ENCODE peak calls at places on chromosomes 13 and 19, in four cellular contexts. R, X, N and W are unnamed samples.
A peak's percentile ranks its signal among the peaks of the same experiment; 100 is the strongest.

GRCh38 chr13:48783181-48783630 is 129.5 kb downstream of the CYSLTR2 start:
- DNase-seq in X (peak; percentile 43), R (no peak), N (peak; percentile 88), W (peak; percentile 96)

GRCh38 chr19:29774126-29774525 is 37.7 kb upstream of the CCNE1 start:
- DNase-seq in N (no peak), X (no peak), R (no peak), W (no peak)

GRCh38 chr19:48635263-48635965 is 1.8 kb downstream of the DBP start:
- DNase-seq in R (peak; percentile 73), X (peak; percentile 66), N (no peak), W (no peak)

GRCh38 chr19:12946092-12946845 is 607 bp downstream of the RAD23A start:
- DNase-seq in X (peak; percentile 81), R (peak; percentile 89), N (no peak), W (peak; percentile 52)

GRCh38 chr13:112348642-112349345 is 27.4 kb upstream of the SPACA7 start:
- DNase-seq in X (no peak), N (no peak), R (no peak), W (no peak)

GRCh38 chr19:48400018-48400742 is 6.7 kb downstream of the GRIN2D start:
- DNase-seq in X (no peak), N (no peak), R (peak; percentile 90), W (no peak)

GRCh38 chr13:25276748-25277147 is 10.5 kb downstream of the MTMR6 start:
- DNase-seq in X (peak; percentile 10), N (no peak), R (no peak), W (no peak)

GRCh38 chr13:59343993-59344780 is 819.5 kb downstream of the DIAPH3 start:
- DNase-seq in X (no peak), N (no peak), R (no peak), W (no peak)

GRCh38 chr13:110150384-110151091 is 156.4 kb downstream of the COL4A1 start:
- DNase-seq in X (no peak), N (no peak), R (no peak), W (no peak)

GRCh38 chr13:26494591-26494990 is 62.9 kb upstream of the WASF3 start:
- DNase-seq in N (no peak), R (no peak), X (no peak), W (no peak)

GRCh38 chr19:46970815-46971214 is 48.8 kb upstream of the NPAS1 start:
- DNase-seq in N (no peak), X (no peak), R (no peak), W (peak; percentile 84)

GRCh38 chr19:53991224-53992113 is at the start of gene CACNG6:
- DNase-seq in N (no peak), R (peak; percentile 69), X (no peak), W (no peak)

GRCh38 chr19:2867025-2867991 is at the start of gene ZNF556:
- DNase-seq in R (no peak), X (peak; percentile 62), N (no peak), W (no peak)

GRCh38 chr19:11291415-11291814 is 4.5 kb upstream of the TSPAN16 start:
- DNase-seq in N (no peak), X (no peak), R (no peak), W (no peak)

GRCh38 chr19:11284535-11284934 is 11.4 kb upstream of the TSPAN16 start:
- DNase-seq in X (no peak), N (no peak), R (no peak), W (no peak)

GRCh38 chr19:11281336-11282049 is 14.5 kb upstream of the TSPAN16 start:
- DNase-seq in R (no peak), N (no peak), X (no peak), W (no peak)

GRCh38 chr19:11288349-11288748 is 7.6 kb upstream of the TSPAN16 start:
- DNase-seq in N (no peak), R (no peak), X (peak; percentile 39), W (no peak)

GRCh38 chr19:11286312-11286974 is 9.5 kb upstream of the TSPAN16 start:
- DNase-seq in R (no peak), N (no peak), X (no peak), W (peak; percentile 11)
- TF ChIP-seq CTCF in R (no peak), N (peak; percentile 24), X (no peak), W (peak; percentile 17)

GRCh38 chr19:23260956-23261355 is 10.8 kb upstream of the ZNF724 start:
- DNase-seq in R (no peak), X (no peak), N (no peak), W (no peak)

GRCh38 chr19:23254141-23254910 is 4.1 kb upstream of the ZNF724 start:
- DNase-seq in X (no peak), N (no peak), R (no peak), W (no peak)

GRCh38 chr19:23259961-23260360 is 9.8 kb upstream of the ZNF724 start:
- DNase-seq in X (no peak), R (no peak), N (no peak), W (no peak)

GRCh38 chr19:23249911-23250649 is at the start of gene ZNF724:
- DNase-seq in N (peak; percentile 97), X (peak; percentile 98), R (peak; percentile 95), W (peak; percentile 91)

DNA sequence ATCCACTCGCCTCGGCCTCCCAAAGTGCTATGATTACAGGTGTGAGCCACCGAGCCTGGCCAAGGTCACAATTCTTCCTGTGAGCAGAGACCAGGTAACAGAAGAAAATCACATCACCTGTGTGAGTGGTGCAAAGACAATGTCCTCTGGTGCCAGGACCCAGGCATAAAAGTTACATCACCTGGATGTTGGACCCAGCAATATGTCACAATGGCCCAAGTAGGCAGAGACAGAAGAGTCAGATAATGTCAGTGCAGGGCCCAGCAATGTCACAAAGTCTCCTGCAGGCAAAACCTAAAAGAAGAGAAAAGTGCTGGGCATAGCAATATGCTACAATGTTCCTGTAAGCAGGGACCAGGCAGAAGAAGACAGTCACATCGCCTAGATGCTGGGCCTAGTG is 5.5 kb upstream of the ZNF724 start:
- DNase-seq in X (no peak), N (no peak), R (no peak), W (no peak)
- TF ChIP-seq CTCF in X (no peak), N (no peak), R (no peak), W (no peak)

DNA sequence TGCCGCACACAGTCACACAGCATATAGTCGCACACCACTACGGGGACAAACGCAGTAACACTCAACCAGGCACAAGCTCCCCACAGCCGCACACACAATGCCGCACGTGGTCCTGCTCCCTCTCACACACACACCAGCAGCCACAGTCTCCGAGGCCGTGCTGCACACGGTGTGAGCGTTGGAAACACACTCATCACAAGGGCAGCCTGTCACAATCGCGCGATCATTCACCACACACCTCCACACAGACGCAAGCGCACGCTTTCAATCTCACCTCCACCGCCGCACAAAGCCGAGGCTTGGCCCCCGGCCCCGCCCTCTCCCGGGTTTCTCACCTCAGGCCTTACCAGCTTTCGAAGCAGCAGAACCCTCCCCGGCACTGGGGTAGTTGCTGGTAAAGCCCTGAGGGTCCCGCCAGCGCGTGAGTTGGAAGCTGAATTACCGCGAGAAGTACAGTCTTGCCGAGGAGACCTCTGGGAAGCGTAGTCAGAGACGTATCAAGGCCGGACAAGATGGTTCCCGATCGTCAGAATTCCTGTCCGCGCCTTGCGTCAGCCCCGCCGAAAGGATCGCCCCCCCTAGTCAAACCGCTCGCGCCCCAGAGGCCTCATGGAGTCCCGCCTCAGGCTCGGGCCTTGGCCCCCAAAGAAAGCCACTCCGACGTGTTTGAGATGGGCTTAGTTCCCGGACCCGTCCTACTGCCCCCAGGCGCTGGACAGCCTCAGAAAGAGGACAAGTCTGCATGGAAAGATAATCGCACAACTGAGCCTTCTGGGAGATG is at the start of gene ZNF566:
- DNase-seq in R (peak; percentile 98), N (peak; percentile 97), X (peak; percentile 98), W (peak; percentile 91)
- TF ChIP-seq CTCF in R (no peak), N (no peak), X (no peak), W (peak; percentile 11)

DNA sequence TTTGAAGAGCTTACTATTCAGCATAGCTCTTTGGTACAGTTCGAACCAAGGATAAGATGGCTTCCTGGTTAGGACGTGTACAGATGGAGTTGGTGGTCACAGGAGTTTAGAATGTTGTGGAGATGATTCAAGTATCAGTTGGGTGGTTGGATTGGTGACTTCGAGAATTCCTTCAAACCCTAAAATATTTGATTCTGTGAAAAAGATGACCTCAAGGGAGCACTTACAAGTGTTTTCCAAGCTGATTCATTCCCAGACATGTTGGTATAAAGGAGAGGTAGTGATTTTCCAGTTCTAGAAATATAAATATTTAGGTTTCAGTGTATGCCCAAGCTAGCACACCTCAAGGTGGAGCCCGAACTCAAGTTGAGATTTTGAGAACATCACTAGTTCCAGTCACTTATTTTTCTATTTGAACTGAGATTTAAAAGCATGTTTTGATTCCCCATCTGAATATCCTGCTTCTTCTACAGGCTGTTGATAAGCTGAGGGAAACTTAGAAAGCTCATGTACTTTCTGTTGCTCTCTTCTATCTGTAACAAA is 306.1 kb downstream of the DCT start:
- DNase-seq in X (no peak), R (no peak), N (no peak), W (no peak)
- TF ChIP-seq CTCF in X (no peak), R (no peak), N (no peak), W (no peak)

GRCh38 chr13:99198630-99199029 is 2.0 kb upstream of the UBAC2 start:
- DNase-seq in X (peak; percentile 34), R (no peak), N (no peak), W (no peak)

GRCh38 chr13:99193152-99193551 is 7.5 kb upstream of the UBAC2 start:
- DNase-seq in R (no peak), X (no peak), N (no peak), W (no peak)

GRCh38 chr13:99199541-99200432 is 867 bp upstream of the UBAC2 start:
- DNase-seq in X (no peak), R (no peak), N (peak; percentile 92), W (no peak)

GRCh38 chr13:99197257-99197651 is 3.4 kb upstream of the UBAC2 start:
- DNase-seq in X (no peak), R (no peak), N (no peak), W (no peak)

DNA sequence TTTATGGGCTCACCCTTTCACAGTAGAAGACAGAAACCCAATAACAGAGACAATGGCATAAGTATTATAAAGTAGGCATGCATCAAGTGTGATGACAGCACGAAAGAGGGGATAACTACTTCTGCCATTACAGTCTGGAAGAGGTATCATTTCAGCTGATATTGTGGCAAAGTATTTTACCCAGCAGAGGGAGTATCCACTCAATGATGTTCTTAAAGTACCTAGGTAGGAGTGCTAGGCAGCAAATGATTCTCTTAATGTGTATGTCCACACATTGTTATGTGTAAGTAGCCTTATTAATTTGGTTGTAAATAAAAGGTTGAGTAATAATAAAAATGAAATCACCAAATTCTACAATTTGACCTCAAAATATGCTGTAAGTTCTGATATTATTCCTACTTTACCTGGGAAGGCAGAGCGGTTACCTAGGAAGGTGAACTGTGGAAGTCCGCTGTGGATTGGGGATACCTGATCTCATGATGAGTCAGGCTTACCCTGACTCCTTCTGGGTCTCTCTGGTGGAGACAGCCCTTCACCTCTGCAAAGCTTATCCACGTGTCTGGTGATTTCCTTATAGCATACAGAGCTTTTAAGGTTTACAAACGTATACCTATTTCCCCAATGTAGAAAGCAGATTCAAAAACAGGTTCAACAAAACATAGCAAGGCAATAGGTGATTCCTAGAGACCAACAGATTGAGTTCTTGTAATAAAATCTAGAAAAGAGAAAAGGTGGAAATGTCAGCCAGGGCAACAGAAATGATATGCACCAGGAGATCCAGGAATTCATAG is 4.0 kb upstream of the UBAC2 start:
- DNase-seq in N (no peak), X (peak; percentile 57), R (no peak), W (no peak)
- TF ChIP-seq CTCF in N (no peak), X (no peak), R (no peak), W (no peak)